ENCODE peak calls at places on chromosomes 4 and X, in seven cellular contexts. M is IMR-90, J is neuronal stem cell, S is H9, L is H1, F is mesenchymal stem cell, T is trophoblast cell. X is an unnamed sample.

GRCh38 chr4:154877110-154877760 is 96.2 kb downstream of the RBM46 start:
- DNase-seq in M (peak; percentile 32), J (no peak), S (no peak), L (no peak), F (no peak), T (no peak), X (no peak)

GRCh38 chrX:38055170-38055847 is 49.0 kb downstream of the SYTL5 start:
- DNase-seq in M (peak; percentile 31), J (no peak), S (no peak), L (no peak), F (no peak), T (no peak), X (no peak)

GRCh38 chr4:5893013-5893580 is at the start of gene CRMP1:
- DNase-seq in M (no peak), J (peak; percentile 72), S (peak; percentile 84), L (peak; percentile 80), F (no peak), T (no peak), X (peak; percentile 77)

GRCh38 chr4:186134254-186134653 is 29.8 kb downstream of the FAM149A start:
- DNase-seq in M (no peak), J (no peak), S (no peak), L (no peak), F (no peak), T (no peak), X (no peak)

GRCh38 chr4:160110891-160111290 is 1008.0 kb downstream of the RAPGEF2 start:
- DNase-seq in M (no peak), J (no peak), S (no peak), L (no peak), F (no peak), T (no peak), X (no peak)

GRCh38 chr4:17120761-17121160 is 222.3 kb upstream of the LDB2 start:
- DNase-seq in M (peak; percentile 18), J (no peak), S (no peak), L (no peak), F (no peak), T (no peak), X (no peak)

GRCh38 chr4:120808475-120809141 is 113.9 kb downstream of the PRDM5 start:
- DNase-seq in M (no peak), J (no peak), S (no peak), L (no peak), F (no peak), T (no peak), X (no peak)

GRCh38 chr4:100938698-100939097 is 408.6 kb downstream of the PPP3CA start:
- DNase-seq in M (no peak), J (no peak), S (no peak), L (no peak), F (no peak), T (no peak), X (peak; percentile 6)

GRCh38 chr4:165201806-165202205 is 5.6 kb upstream of the KLHL2 start:
- DNase-seq in M (no peak), J (no peak), S (no peak), L (no peak), F (no peak), T (no peak), X (no peak)

GRCh38 chrX:149572743-149573142 is 14.5 kb downstream of the MAGEA9B start:
- DNase-seq in M (no peak), J (no peak), S (no peak), L (no peak), F (no peak), T (no peak), X (no peak)

GRCh38 chrX:15804563-15804962 is 14.3 kb downstream of the ZRSR2 start:
- DNase-seq in M (no peak), J (no peak), S (no peak), L (no peak), F (no peak), T (no peak), X (no peak)

GRCh38 chrX:154507673-154508072 is 8.4 kb downstream of the FAM3A start:
- DNase-seq in M (no peak), J (no peak), S (no peak), L (no peak), F (no peak), T (no peak), X (no peak)

GRCh38 chr4:111283066-111283677 is 660.3 kb upstream of the PITX2 start:
- DNase-seq in M (peak; percentile 57), J (peak; percentile 63), S (peak; percentile 52), L (peak; percentile 85), F (peak; percentile 62), T (peak; percentile 21), X (peak; percentile 65)
- H2BK5ac ChIP-seq in M (no peak overlapping the region), J (no peak overlapping the region), S (no peak overlapping the region), L (no peak overlapping the region), F (no peak overlapping the region), T (no peak overlapping the region), X (no peak overlapping the region)

DNA sequence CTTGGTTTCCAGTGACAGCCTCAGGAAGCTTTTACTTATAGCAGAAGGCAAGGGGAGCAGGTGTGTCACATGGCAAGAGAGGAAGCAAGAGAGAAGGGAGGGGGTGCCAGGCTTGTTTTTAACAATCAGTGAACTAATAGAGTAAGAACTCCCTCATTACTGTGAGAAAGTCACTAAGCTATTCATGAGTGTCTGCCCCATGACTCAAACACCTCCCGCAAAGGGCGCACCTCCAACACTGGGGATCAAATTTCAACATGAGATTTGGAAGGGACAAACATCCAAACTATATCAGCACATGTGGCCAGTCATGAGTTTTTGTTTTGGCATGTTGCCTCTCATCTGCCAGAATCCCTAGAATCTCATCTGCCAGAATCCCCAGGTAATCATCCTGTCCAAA is 183.5 kb upstream of the C1QTNF7 start:
- DNase-seq in M (peak; percentile 61), J (no peak), S (no peak), L (no peak), F (no peak), T (no peak), X (peak; percentile 47)
- H3K23ac ChIP-seq in M (no peak overlapping the region), J (no peak overlapping the region), S (no peak overlapping the region), L (no peak overlapping the region), F (no peak overlapping the region), T (no peak overlapping the region), X (no peak overlapping the region)

DNA sequence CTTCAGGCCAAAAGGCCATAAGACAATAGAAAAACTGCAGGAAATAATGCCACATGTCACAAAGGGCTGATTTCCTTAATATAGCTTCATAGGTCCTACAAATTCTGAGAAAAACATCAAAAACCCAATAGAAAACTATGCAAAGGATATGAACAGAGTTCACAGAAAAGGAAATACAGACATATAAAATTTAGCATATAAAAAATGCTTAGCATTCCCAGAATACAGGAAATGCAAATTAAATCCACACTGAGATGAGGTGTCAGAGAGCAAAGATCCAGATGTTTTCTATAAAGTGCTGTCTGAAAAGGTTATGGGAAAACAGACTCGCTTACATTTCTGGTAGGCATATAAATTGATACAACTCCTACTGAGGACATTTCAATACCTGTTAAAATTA is 33.8 kb downstream of the TXK start:
- DNase-seq in M (no peak), J (no peak), S (no peak), L (no peak), F (no peak), T (no peak), X (no peak)
- H2BK5ac ChIP-seq in M (no peak overlapping the region), J (no peak overlapping the region), S (no peak overlapping the region), L (no peak overlapping the region), F (no peak overlapping the region), T (no peak overlapping the region), X (no peak overlapping the region)

DNA sequence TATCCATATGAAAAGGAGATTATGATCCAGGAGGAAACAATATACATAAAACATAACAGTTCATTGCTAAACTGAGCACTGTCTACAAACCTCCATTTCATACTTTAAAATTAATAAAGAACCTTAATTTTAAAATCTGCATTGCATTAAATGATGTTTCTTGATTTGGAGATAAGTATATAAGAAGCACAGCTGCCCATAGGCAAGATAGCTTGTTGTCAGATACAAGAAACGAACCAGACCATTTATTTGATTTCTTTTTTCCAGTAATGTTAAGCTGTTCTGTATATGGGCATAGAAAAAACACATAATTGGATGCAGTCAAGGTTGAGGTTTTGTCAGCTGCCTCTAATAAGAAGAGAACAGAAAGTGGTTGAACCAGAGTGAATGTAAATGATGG is 6.4 kb downstream of the GUF1 start:
- DNase-seq in M (no peak), J (no peak), S (no peak), L (no peak), F (no peak), T (no peak), X (no peak)
- H3K23ac ChIP-seq in M (no peak overlapping the region), J (no peak overlapping the region), S (no peak overlapping the region), L (no peak overlapping the region), F (no peak overlapping the region), T (no peak overlapping the region), X (no peak overlapping the region)

DNA sequence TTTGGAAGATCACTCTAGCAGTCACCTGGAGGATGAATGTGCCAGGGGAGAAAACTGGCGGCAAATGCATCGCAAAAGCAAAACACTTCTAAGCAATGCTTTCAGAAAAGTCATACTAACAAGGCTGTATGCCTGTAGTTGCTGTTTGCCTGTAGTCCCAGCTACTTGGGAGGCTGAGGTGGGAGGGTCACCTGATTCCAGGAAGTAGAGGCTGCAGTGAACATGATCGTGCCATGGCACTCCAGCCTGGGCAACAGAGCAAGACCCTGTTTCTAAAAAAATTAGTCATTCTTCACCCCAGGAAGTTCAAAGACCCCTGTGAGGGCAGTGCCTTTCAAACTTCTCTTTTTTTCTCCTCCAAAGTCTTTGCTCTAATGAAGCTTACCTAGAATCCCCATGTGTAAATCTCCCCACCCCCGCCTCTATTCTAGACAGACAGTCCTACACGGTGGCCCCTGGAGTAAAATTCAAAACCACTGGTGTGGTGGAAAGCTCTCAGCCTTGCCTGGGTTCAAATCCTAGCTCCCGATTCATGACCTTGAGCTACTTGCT is 5.5 kb downstream of the SOWAHD start:
- DNase-seq in M (no peak), J (no peak), S (no peak), L (no peak), F (no peak), T (no peak), X (no peak)
- H2BK5ac ChIP-seq in M (no peak overlapping the region), J (no peak overlapping the region), S (no peak overlapping the region), L (no peak overlapping the region), F (peak overlapping the region; percentile 35), T (no peak overlapping the region), X (no peak overlapping the region)

GRCh38 chr4:21806991-21807390 is 141.6 kb downstream of the KCNIP4 start:
- DNase-seq in M (no peak), J (no peak), S (no peak), L (no peak), F (no peak), T (no peak), X (no peak)
- H3K23ac ChIP-seq in M (no peak overlapping the region), J (no peak overlapping the region), S (no peak overlapping the region), L (no peak overlapping the region), F (no peak overlapping the region), T (no peak overlapping the region), X (no peak overlapping the region)

DNA sequence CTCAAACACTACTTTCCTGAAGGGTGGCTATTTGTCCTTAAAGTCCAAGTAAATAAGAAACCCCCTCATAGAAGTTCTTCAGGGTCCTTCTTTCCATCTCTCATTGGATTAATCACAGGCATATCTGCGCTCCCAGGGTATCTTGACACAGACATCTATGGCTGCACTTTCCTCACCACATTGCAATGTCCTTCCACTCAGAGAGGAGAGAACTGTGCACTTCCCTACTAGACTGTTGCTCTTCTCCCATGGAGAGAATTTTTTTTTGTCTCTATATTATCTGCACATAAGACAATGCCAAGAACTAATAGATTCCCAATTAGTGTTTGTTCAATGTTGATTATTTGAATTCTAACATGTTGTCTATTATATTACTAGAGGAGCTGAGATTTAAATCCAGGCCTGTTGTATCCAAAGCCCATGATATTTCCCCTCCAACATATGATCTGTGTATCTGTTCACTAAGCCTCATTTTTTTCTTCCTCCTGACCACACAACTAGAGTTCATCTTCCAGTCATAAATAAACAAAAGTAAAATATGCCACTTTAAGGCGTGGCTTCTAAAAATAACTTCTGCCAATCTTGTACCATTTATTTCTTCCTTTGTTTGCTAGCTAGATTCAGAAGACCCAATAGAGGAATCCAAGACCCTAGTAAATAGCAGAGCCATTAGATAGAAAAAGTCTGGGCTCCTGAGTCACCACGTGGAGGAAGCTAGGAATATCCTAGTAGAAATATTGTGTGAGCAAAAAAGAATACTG is 61.5 kb upstream of the FAM241A start:
- DNase-seq in M (peak; percentile 31), J (no peak), S (no peak), L (no peak), F (peak; percentile 49), T (no peak), X (no peak)
- H2BK5ac ChIP-seq in M (peak overlapping the region; percentile 3), J (no peak overlapping the region), S (no peak overlapping the region), L (no peak overlapping the region), F (peak overlapping the region; percentile 82), T (no peak overlapping the region), X (no peak overlapping the region)

X was measured in mesendoderm.